ENCODE peak calls at places on chromosomes 11 and 22, in five cellular contexts. Q is H1, D is mesenchymal stem cell, S is neuronal stem cell, L is IMR-90. X is an unnamed sample.

GRCh38 chr22:17874231-17874630 is 100.0 kb upstream of the BID start:
- DNase-seq in Q (no peak), D (no peak), L (no peak), S (no peak), X (no peak)

GRCh38 chr11:68448604-68449011 is 11.9 kb upstream of the PPP6R3 start:
- DNase-seq in Q (no peak), L (no peak), S (no peak), D (no peak), X (no peak)

GRCh38 chr11:84887055-84887629 is 740.0 kb downstream of the DLG2 start:
- DNase-seq in D (no peak), Q (no peak), L (no peak), S (no peak), X (no peak)

GRCh38 chr22:38645430-38645829 is 10.8 kb downstream of the FAM227A start:
- DNase-seq in Q (no peak), L (no peak), D (no peak), S (no peak), X (no peak)

GRCh38 chr11:844693-845644 is 2.3 kb downstream of the TSPAN4 start:
- DNase-seq in L (peak; percentile 87), D (peak; percentile 87), S (no peak), Q (peak; percentile 67), X (peak; percentile 95)

GRCh38 chr22:40997485-40997884 is 46.3 kb downstream of the RBX1 start:
- DNase-seq in S (no peak), Q (no peak), D (no peak), L (no peak), X (no peak)

GRCh38 chr11:121961228-121961860 is 154.7 kb downstream of the BLID start:
- DNase-seq in L (peak; percentile 21), D (peak; percentile 15), Q (no peak), S (no peak), X (no peak)

GRCh38 chr11:2790581-2790925 is 90.8 kb upstream of the KCNQ1OT1 start:
- DNase-seq in S (no peak), L (no peak), D (no peak), Q (no peak), X (no peak)

GRCh38 chr11:123302751-123303195 is 107.7 kb upstream of the CLMP start:
- DNase-seq in S (no peak), L (peak; percentile 72), Q (no peak), D (peak; percentile 73), X (peak; percentile 59)

GRCh38 chr11:19018901-19019300 is 41.6 kb downstream of the MRGPRX2 start:
- DNase-seq in Q (no peak), S (peak; percentile 12), D (no peak), L (no peak), X (peak; percentile 63)

GRCh38 chr22:19604711-19605268 is 80.6 kb upstream of the CLDN5 start:
- DNase-seq in S (no peak), L (no peak), Q (no peak), D (peak; percentile 1), X (no peak)

GRCh38 chr11:128575174-128575955 is 12.0 kb downstream of the ETS1 start:
- DNase-seq in L (no peak), Q (no peak), D (no peak), S (no peak), X (no peak)

GRCh38 chr11:128575956-128576340 is 11.4 kb downstream of the ETS1 start:
- DNase-seq in S (no peak), L (peak; percentile 69), Q (no peak), D (peak; percentile 82), X (no peak)

GRCh38 chr11:128573674-128574073 is 13.7 kb downstream of the ETS1 start:
- DNase-seq in Q (no peak), S (no peak), D (no peak), L (no peak), X (no peak)

GRCh38 chr11:128572965-128573364 is 14.4 kb downstream of the ETS1 start:
- DNase-seq in L (no peak), Q (no peak), S (no peak), D (no peak), X (peak; percentile 86)

GRCh38 chr11:128574576-128575011 is 12.8 kb downstream of the ETS1 start:
- DNase-seq in S (no peak), L (peak; percentile 72), Q (no peak), D (peak; percentile 61), X (no peak)
- H3K23ac ChIP-seq in S (no peak overlapping the region), L (no peak overlapping the region), Q (no peak overlapping the region), D (no peak overlapping the region), X (no peak overlapping the region)

GRCh38 chr11:62157603-62158002 is 32.4 kb upstream of the SCGB1D1 start:
- DNase-seq in D (no peak), L (no peak), S (no peak), Q (no peak), X (no peak)
- H3K4me3 ChIP-seq in D (no peak overlapping the region), L (no peak overlapping the region), S (no peak overlapping the region), Q (no peak overlapping the region), X (no peak overlapping the region)

DNA sequence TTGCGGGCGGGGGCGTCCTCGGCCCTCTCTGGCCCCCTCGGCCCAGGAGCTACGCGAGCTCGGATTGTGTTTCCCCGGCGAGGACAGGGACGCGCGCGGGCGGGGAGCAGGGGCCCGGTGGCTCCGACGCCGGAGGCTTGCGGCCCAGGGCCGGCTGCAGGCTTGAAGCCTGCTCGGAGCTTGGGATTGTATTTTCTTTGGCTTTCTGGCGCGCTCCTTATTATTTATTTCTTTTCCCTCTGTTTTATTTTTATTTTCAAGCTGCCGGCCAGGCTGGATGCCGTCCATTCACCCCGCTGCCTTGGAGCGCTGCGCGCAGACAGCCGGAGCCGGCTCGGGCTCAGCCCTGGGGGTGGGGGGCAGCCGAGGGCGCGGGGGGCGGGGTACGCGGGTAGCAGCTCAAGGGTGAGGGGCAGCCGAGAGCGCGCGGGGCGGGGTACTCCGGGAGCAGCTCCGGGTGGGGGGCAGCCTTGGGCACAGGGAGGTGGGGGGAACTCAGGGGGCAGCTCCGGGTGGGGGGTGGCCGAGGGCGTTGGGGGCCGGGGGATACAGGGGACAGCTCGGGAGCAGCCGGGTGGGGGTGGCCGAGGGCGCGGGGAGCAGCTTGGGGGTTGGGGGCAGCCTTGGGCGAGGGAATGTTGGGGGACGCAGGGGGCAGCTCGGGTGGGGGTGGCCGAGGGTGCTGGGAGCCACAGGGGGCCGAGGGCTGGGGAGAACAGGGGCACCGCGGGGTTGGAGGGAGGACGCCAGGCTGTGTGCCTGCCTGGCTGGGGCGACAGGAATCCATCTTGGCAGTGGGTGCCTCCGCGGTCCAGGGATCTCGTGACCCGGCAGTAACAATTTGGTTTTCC is 42.7 kb downstream of the KCNJ1 start:
- DNase-seq in S (no peak), L (no peak), D (no peak), Q (no peak), X (no peak)
- H3K4me2 ChIP-seq in S (peak overlapping the region; percentile 66), L (no peak overlapping the region), D (no peak overlapping the region), Q (peak overlapping the region; percentile 57), X (peak overlapping the region; percentile 7)

GRCh38 chr11:67051945-67052488 is 4.6 kb upstream of the RHOD start:
- DNase-seq in Q (no peak), S (no peak), L (no peak), D (no peak), X (no peak)
- H3K23ac ChIP-seq in Q (no peak overlapping the region), S (peak overlapping the region; percentile 58), L (no peak overlapping the region), D (no peak overlapping the region), X (no peak overlapping the region)

GRCh38 chr22:35205956-35206355 is 51.3 kb upstream of the HMGXB4 start:
- DNase-seq in Q (no peak), L (peak; percentile 72), D (no peak), S (no peak), X (peak; percentile 52)

GRCh38 chr22:35206889-35207288 is 50.4 kb upstream of the HMGXB4 start:
- DNase-seq in L (no peak), Q (no peak), S (no peak), D (no peak), X (no peak)

GRCh38 chr22:35203583-35203982 is 53.7 kb upstream of the HMGXB4 start:
- DNase-seq in Q (no peak), L (no peak), S (no peak), D (no peak), X (no peak)

GRCh38 chr22:35208003-35208402 is 49.3 kb upstream of the HMGXB4 start:
- DNase-seq in D (no peak), S (no peak), L (no peak), Q (no peak), X (no peak)

GRCh38 chr22:35205141-35205775 is 52.0 kb upstream of the HMGXB4 start:
- DNase-seq in L (no peak), S (peak; percentile 9), D (no peak), Q (no peak), X (peak; percentile 77)
- H3K4me3 ChIP-seq in L (no peak overlapping the region), S (no peak overlapping the region), D (no peak overlapping the region), Q (no peak overlapping the region), X (no peak overlapping the region)

X was measured in mesendoderm.